ENCODE peak calls at places on chromosome 10, in five cellular contexts. V is EH, N is A172, L is lower leg skin, P is RCC 7860. K is an unnamed sample.

GRCh38 chr10:49526624-49527023 is 12.3 kb downstream of the ERCC6 start:
- DNase-seq in V (peak), N (no peak), L (no peak), P (no peak), K (no peak)

GRCh38 chr10:90481326-90481923 is 376.4 kb downstream of the HTR7 start:
- DNase-seq in V (no peak), N (no peak), L (no peak), P (no peak), K (no peak)

GRCh38 chr10:128498746-128499145 is 372.5 kb upstream of the MKI67 start:
- DNase-seq in V (no peak), N (no peak), L (no peak), P (no peak), K (no peak)

GRCh38 chr10:102231357-102232318 is 5.5 kb downstream of the ELOVL3 start:
- DNase-seq in V (peak), N (no peak), L (no peak), P (no peak), K (peak)

GRCh38 chr10:131280101-131280500 is 31.4 kb downstream of the TCERG1L start:
- DNase-seq in V (no peak), N (no peak), L (no peak), P (no peak), K (no peak)

GRCh38 chr10:86664370-86665217 is 3.7 kb upstream of the LDB3 start:
- DNase-seq in V (peak), N (no peak), L (no peak), P (no peak), K (no peak)

GRCh38 chr10:32105782-32106382 is 49.7 kb upstream of the KIF5B start:
- DNase-seq in V (no peak), N (no peak), L (no peak), P (no peak), K (no peak)

GRCh38 chr10:4234661-4235060 is 449.7 kb upstream of the KLF6 start:
- DNase-seq in V (no peak), N (no peak), L (no peak), P (no peak), K (no peak)

GRCh38 chr10:117540640-117541404 is 1.7 kb upstream of the EMX2 start:
- DNase-seq in V (no peak), N (no peak), L (no peak), P (no peak), K (no peak)

GRCh38 chr10:125343118-125343752 is 182.9 kb upstream of the CTBP2 start:
- DNase-seq in V (peak), N (peak), L (no peak), P (no peak), K (no peak)

GRCh38 chr10:45373783-45374450 is at the start of gene ALOX5:
- DNase-seq in V (no peak), N (peak), L (no peak), P (no peak), K (peak)

GRCh38 chr10:21145751-21146445 is 248.8 kb upstream of the NEBL start:
- DNase-seq in V (no peak), N (no peak), L (no peak), P (no peak), K (no peak)

GRCh38 chr10:85548038-85548437 is 818.6 kb downstream of the GRID1 start:
- DNase-seq in V (peak), N (peak), L (peak), P (peak), K (peak)

GRCh38 chr10:78405781-78406180 is 372.1 kb downstream of the RPS24 start:
- DNase-seq in V (no peak), N (no peak), L (no peak), P (no peak), K (no peak)

GRCh38 chr10:90644165-90644564 is 213.7 kb downstream of the HTR7 start:
- DNase-seq in V (peak), N (no peak), L (no peak), P (no peak), K (no peak)

GRCh38 chr10:118304521-118304920 is 37.6 kb downstream of the FAM204A start:
- DNase-seq in V (no peak), N (no peak), L (no peak), P (no peak), K (no peak)

GRCh38 chr10:61733358-61733940 is 70.7 kb downstream of the CABCOCO1 start:
- DNase-seq in V (peak), N (peak), L (no peak), P (peak), K (no peak)

GRCh38 chr10:110820321-110820814 is 51.4 kb upstream of the PDCD4 start:
- DNase-seq in V (peak), N (no peak), L (peak), P (no peak), K (no peak)

GRCh38 chr10:103262229-103262628 is 14.7 kb upstream of the INA start:
- DNase-seq in V (peak), N (peak), L (no peak), P (peak), K (no peak)

GRCh38 chr10:3467052-3467906 is 294.7 kb upstream of the PITRM1 start:
- DNase-seq in V (peak), N (peak), L (peak), P (peak), K (no peak)

GRCh38 chr10:119412831-119413737 is 129.4 kb downstream of the RGS10 start:
- DNase-seq in V (peak), N (no peak), L (no peak), P (no peak), K (no peak)

GRCh38 chr10:7130191-7130911 is 280.5 kb downstream of the SFMBT2 start:
- DNase-seq in V (no peak), N (no peak), L (no peak), P (no peak), K (no peak)

GRCh38 chr10:101841826-101842225 is 1.8 kb downstream of the KCNIP2 start:
- DNase-seq in V (no peak), N (no peak), L (no peak), P (no peak), K (no peak)

GRCh38 chr10:88157981-88158465 is 294.6 kb downstream of the PTEN start:
- DNase-seq in V (peak), N (peak), L (no peak), P (peak), K (no peak)

GRCh38 chr10:31947144-31947926 is 18.7 kb upstream of the ARHGAP12 start:
- DNase-seq in V (peak), N (peak), L (peak), P (peak), K (no peak)

GRCh38 chr10:12530017-12530416 is 180.7 kb downstream of the CAMK1D start:
- DNase-seq in V (no peak), N (no peak), L (no peak), P (no peak), K (no peak)

GRCh38 chr10:19772958-19773357 is 43.3 kb upstream of the PLXDC2 start:
- DNase-seq in V (no peak), N (no peak), L (no peak), P (no peak), K (no peak)

GRCh38 chr10:31728698-31729224 is 199.9 kb downstream of the ARHGAP12 start:
- DNase-seq in V (no peak), N (no peak), L (no peak), P (no peak), K (no peak)

GRCh38 chr10:109393425-109393824 is 529.9 kb downstream of the XPNPEP1 start:
- DNase-seq in V (no peak), N (no peak), L (no peak), P (no peak), K (no peak)

GRCh38 chr10:102419561-102420442 is 834 bp upstream of the FBXL15 start:
- DNase-seq in V (peak), N (no peak), L (no peak), P (no peak), K (no peak)

GRCh38 chr10:497898-498451 is 191.5 kb downstream of the DIP2C start:
- DNase-seq in V (no peak), N (no peak), L (no peak), P (no peak), K (no peak)

GRCh38 chr10:114404171-114405010 is at the start of gene AFAP1L2:
- DNase-seq in V (no peak), N (no peak), L (no peak), P (no peak), K (no peak)

GRCh38 chr10:47053399-47053798 is 142.2 kb downstream of the PTPN20 start:
- DNase-seq in V (no peak), N (no peak), L (no peak), P (no peak), K (no peak)

K was measured in GM06990.